ENCODE peak calls at places on chromosome 18, in seven cellular contexts. One of them, this sample, is unnamed.

GRCh38 chr18:22666411-22666940 is 248.8 kb upstream of the CTAGE1 start:
- DNase-seq in CD8-positive, alpha-beta T cell: no peak
- DNase-seq in tibial nerve: no peak
- DNase-seq in transverse colon: no peak
- DNase-seq in tibial artery: no peak
- DNase-seq in spleen: no peak
- DNase-seq in ovary: no peak
- DNase-seq in this sample: no peak

GRCh38 chr18:54127759-54128378 is 96.6 kb downstream of the MBD2 start:
- DNase-seq in CD8-positive, alpha-beta T cell: no peak
- DNase-seq in ovary: no peak
- DNase-seq in transverse colon: no peak
- DNase-seq in tibial nerve: no peak
- DNase-seq in tibial artery: no peak
- DNase-seq in spleen: no peak
- DNase-seq in this sample: no peak

GRCh38 chr18:36814994-36815393 is 13.8 kb downstream of the TPGS2 start:
- DNase-seq in ovary: no peak
- DNase-seq in spleen: no peak
- DNase-seq in tibial nerve: no peak
- DNase-seq in tibial artery: no peak
- DNase-seq in transverse colon: no peak
- DNase-seq in CD8-positive, alpha-beta T cell: no peak
- DNase-seq in this sample: no peak

GRCh38 chr18:52582061-52582460 is 242.1 kb downstream of the DCC start:
- DNase-seq in tibial artery: no peak
- DNase-seq in transverse colon: no peak
- DNase-seq in CD8-positive, alpha-beta T cell: no peak
- DNase-seq in tibial nerve: no peak
- DNase-seq in ovary: no peak
- DNase-seq in spleen: no peak
- DNase-seq in this sample: no peak

GRCh38 chr18:9898792-9899549 is 13.2 kb downstream of the TXNDC2 start:
- DNase-seq in CD8-positive, alpha-beta T cell: no peak
- DNase-seq in ovary: no peak
- DNase-seq in tibial artery: no peak
- DNase-seq in spleen: no peak
- DNase-seq in tibial nerve: no peak
- DNase-seq in transverse colon: no peak
- DNase-seq in this sample: no peak

GRCh38 chr18:50679656-50680055 is 119.8 kb downstream of the MAPK4 start:
- DNase-seq in tibial artery: peak; percentile 24
- DNase-seq in transverse colon: no peak
- DNase-seq in ovary: no peak
- DNase-seq in tibial nerve: no peak
- DNase-seq in spleen: peak; percentile 38
- DNase-seq in CD8-positive, alpha-beta T cell: no peak
- DNase-seq in this sample: no peak

GRCh38 chr18:50507120-50507590 is 52.7 kb upstream of the MAPK4 start:
- DNase-seq in transverse colon: peak; percentile 46
- DNase-seq in ovary: peak; percentile 30
- DNase-seq in tibial artery: no peak
- DNase-seq in CD8-positive, alpha-beta T cell: no peak
- DNase-seq in spleen: no peak
- DNase-seq in tibial nerve: no peak
- DNase-seq in this sample: no peak

GRCh38 chr18:69491576-69491975 is 90.9 kb downstream of the DOK6 start:
- DNase-seq in tibial artery: no peak
- DNase-seq in tibial nerve: no peak
- DNase-seq in ovary: no peak
- DNase-seq in spleen: no peak
- DNase-seq in CD8-positive, alpha-beta T cell: no peak
- DNase-seq in transverse colon: no peak
- DNase-seq in this sample: no peak

GRCh38 chr18:58213445-58213844 is 169.4 kb downstream of the NEDD4L start:
- DNase-seq in CD8-positive, alpha-beta T cell: no peak
- DNase-seq in spleen: no peak
- DNase-seq in ovary: no peak
- DNase-seq in tibial artery: no peak
- DNase-seq in tibial nerve: no peak
- DNase-seq in transverse colon: no peak
- DNase-seq in this sample: peak; percentile 21

GRCh38 chr18:74040459-74041332 is 106.9 kb downstream of the FBXO15 start:
- DNase-seq in CD8-positive, alpha-beta T cell: peak; percentile 39
- DNase-seq in tibial nerve: no peak
- DNase-seq in ovary: no peak
- DNase-seq in spleen: peak; percentile 84
- DNase-seq in transverse colon: peak; percentile 46
- DNase-seq in tibial artery: no peak
- DNase-seq in this sample: peak; percentile 39

GRCh38 chr18:27595121-27595848 is 410.2 kb upstream of the CHST9 start:
- DNase-seq in tibial nerve: no peak
- DNase-seq in tibial artery: no peak
- DNase-seq in transverse colon: no peak
- DNase-seq in ovary: no peak
- DNase-seq in spleen: no peak
- DNase-seq in CD8-positive, alpha-beta T cell: no peak
- DNase-seq in this sample: no peak

GRCh38 chr18:24958001-24958400 is 394.0 kb downstream of the ZNF521 start:
- DNase-seq in transverse colon: no peak
- DNase-seq in spleen: no peak
- DNase-seq in tibial nerve: no peak
- DNase-seq in ovary: no peak
- DNase-seq in CD8-positive, alpha-beta T cell: no peak
- DNase-seq in tibial artery: no peak
- DNase-seq in this sample: no peak

GRCh38 chr18:55380574-55380973 is 207.4 kb downstream of the TCF4 start:
- DNase-seq in tibial artery: no peak
- DNase-seq in transverse colon: no peak
- DNase-seq in CD8-positive, alpha-beta T cell: no peak
- DNase-seq in tibial nerve: no peak
- DNase-seq in spleen: no peak
- DNase-seq in ovary: no peak
- DNase-seq in this sample: no peak

GRCh38 chr18:48073231-48073930 is 142.9 kb upstream of the SMAD2 start:
- DNase-seq in tibial nerve: no peak
- DNase-seq in spleen: peak; percentile 72
- DNase-seq in transverse colon: no peak
- DNase-seq in ovary: no peak
- DNase-seq in tibial artery: peak; percentile 10
- DNase-seq in CD8-positive, alpha-beta T cell: no peak
- DNase-seq in this sample: no peak

GRCh38 chr18:48853588-48853987 is 97.2 kb downstream of the SMAD7 start:
- DNase-seq in tibial artery: no peak
- DNase-seq in ovary: no peak
- DNase-seq in CD8-positive, alpha-beta T cell: no peak
- DNase-seq in transverse colon: no peak
- DNase-seq in tibial nerve: no peak
- DNase-seq in spleen: no peak
- DNase-seq in this sample: no peak

GRCh38 chr18:6719914-6720692 is 9.4 kb upstream of the ARHGAP28 start:
- DNase-seq in ovary: no peak
- DNase-seq in spleen: no peak
- DNase-seq in tibial nerve: no peak
- DNase-seq in CD8-positive, alpha-beta T cell: no peak
- DNase-seq in tibial artery: no peak
- DNase-seq in transverse colon: no peak
- DNase-seq in this sample: no peak

DNA sequence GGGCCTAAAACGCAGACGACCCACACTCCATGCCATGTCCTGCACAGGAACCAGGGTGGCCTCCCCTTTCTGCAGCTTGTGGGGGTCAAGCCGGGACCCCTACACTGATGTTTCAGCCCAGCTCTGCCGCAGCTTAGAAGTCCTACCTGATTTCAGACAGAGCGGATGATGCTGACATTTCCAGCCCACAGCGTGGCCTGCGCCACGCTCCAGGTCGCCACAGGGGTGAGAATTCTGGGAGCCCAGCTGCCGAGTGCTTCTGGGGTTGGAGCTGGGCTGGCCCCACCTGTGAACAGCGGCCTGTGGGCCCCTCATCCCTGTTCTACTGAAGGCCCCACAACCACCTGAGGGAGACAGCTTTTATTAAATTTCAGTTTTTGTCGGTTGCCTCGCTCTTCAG is 77.2 kb downstream of the NFATC1 start:
- DNase-seq in transverse colon: no peak
- DNase-seq in ovary: no peak
- DNase-seq in tibial nerve: no peak
- DNase-seq in spleen: no peak
- DNase-seq in tibial artery: no peak
- DNase-seq in CD8-positive, alpha-beta T cell: no peak
- DNase-seq in this sample: no peak
- H3K9me3 ChIP-seq in transverse colon: no peaks in the 10 kb centered on the region
- H3K9me3 ChIP-seq in ovary: no peaks in the 10 kb centered on the region
- H3K9me3 ChIP-seq in tibial nerve: no peaks in the 10 kb centered on the region
- H3K9me3 ChIP-seq in spleen: no peaks in the 10 kb centered on the region
- H3K9me3 ChIP-seq in tibial artery: no peaks in the 10 kb centered on the region
- H3K9me3 ChIP-seq in CD8-positive, alpha-beta T cell: no peaks in the 10 kb centered on the region
- H3K9me3 ChIP-seq in this sample: no peaks in the 10 kb centered on the region

DNA sequence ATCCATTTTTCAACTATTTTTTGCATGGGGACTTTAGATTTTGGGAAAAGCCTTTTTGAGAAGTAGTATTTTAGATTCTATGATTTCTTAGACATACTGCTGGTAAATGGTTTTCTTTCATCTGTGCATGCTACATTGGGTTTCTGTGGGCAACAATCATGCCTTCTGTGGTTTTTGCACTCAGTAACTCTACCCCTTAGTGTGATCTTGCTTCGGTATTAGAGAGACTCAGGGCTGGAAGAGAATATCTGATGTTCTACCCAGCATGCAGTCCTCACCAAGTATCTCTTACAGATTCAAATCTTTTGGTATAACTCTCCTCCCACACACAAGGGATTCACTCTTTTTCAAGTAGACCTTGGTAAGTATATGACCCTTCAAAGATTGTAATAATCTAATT is 183.0 kb downstream of the PMAIP1 start:
- DNase-seq in spleen: no peak
- DNase-seq in transverse colon: no peak
- DNase-seq in ovary: no peak
- DNase-seq in tibial nerve: no peak
- DNase-seq in tibial artery: no peak
- DNase-seq in CD8-positive, alpha-beta T cell: no peak
- DNase-seq in this sample: no peak
- H3K36me3 ChIP-seq in spleen: no peaks in the 10 kb centered on the region
- H3K36me3 ChIP-seq in transverse colon: no peaks in the 10 kb centered on the region
- H3K36me3 ChIP-seq in ovary: no peaks in the 10 kb centered on the region
- H3K36me3 ChIP-seq in tibial nerve: no peaks in the 10 kb centered on the region
- H3K36me3 ChIP-seq in tibial artery: no peaks in the 10 kb centered on the region
- H3K36me3 ChIP-seq in CD8-positive, alpha-beta T cell: no peaks in the 10 kb centered on the region
- H3K36me3 ChIP-seq in this sample: no peaks in the 10 kb centered on the region

GRCh38 chr18:80023173-80023572 is 11.1 kb upstream of the RBFA start:
- DNase-seq in ovary: no peak
- DNase-seq in transverse colon: no peak
- DNase-seq in tibial artery: no peak
- DNase-seq in spleen: no peak
- DNase-seq in CD8-positive, alpha-beta T cell: no peak
- DNase-seq in tibial nerve: no peak
- DNase-seq in this sample: no peak
- H3K9me3 ChIP-seq in ovary: peaks cover 9% of the 10 kb centered on the region
- H3K9me3 ChIP-seq in transverse colon: peaks cover 87% of the 10 kb centered on the region
- H3K9me3 ChIP-seq in tibial artery: peaks cover 87% of the 10 kb centered on the region
- H3K9me3 ChIP-seq in spleen: peaks cover 94% of the 10 kb centered on the region
- H3K9me3 ChIP-seq in CD8-positive, alpha-beta T cell: peaks cover 53% of the 10 kb centered on the region
- H3K9me3 ChIP-seq in tibial nerve: peaks cover 78% of the 10 kb centered on the region
- H3K9me3 ChIP-seq in this sample: peaks cover 7% of the 10 kb centered on the region

DNA sequence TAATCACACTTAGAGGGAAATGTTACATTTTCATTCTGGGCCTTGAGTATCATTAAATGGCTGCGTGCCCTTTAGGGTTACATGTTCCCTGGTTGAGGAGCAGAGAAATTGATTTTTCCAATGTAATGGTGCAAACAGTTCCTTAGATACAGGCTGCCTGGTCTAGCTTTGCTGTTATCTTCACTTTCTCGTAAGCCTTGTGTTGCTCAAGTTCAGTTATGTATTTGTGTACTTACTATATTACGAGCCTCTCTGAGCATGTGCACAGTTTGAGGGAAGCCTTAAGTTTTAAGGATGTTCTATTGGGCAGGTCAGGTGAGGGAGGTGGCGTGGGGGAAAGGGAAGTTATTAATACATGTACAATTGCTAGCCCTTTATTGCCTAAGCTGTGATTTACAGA is 23.7 kb downstream of the CEP192 start:
- DNase-seq in ovary: no peak
- DNase-seq in CD8-positive, alpha-beta T cell: no peak
- DNase-seq in transverse colon: no peak
- DNase-seq in tibial artery: no peak
- DNase-seq in spleen: no peak
- DNase-seq in tibial nerve: no peak
- DNase-seq in this sample: no peak
- H3K36me3 ChIP-seq in ovary: no peaks in the 10 kb centered on the region
- H3K36me3 ChIP-seq in CD8-positive, alpha-beta T cell: peaks cover 35% of the 10 kb centered on the region
- H3K36me3 ChIP-seq in transverse colon: no peaks in the 10 kb centered on the region
- H3K36me3 ChIP-seq in tibial artery: peaks cover 61% of the 10 kb centered on the region
- H3K36me3 ChIP-seq in spleen: peaks cover 54% of the 10 kb centered on the region
- H3K36me3 ChIP-seq in tibial nerve: peaks cover 94% of the 10 kb centered on the region
- H3K36me3 ChIP-seq in this sample: peaks cover 22% of the 10 kb centered on the region

GRCh38 chr18:62736077-62736476 is 20.7 kb downstream of the PHLPP1 start:
- DNase-seq in ovary: no peak
- DNase-seq in tibial artery: no peak
- DNase-seq in CD8-positive, alpha-beta T cell: no peak
- DNase-seq in transverse colon: no peak
- DNase-seq in spleen: no peak
- DNase-seq in tibial nerve: no peak
- DNase-seq in this sample: no peak
- H3K9me3 ChIP-seq in ovary: no peaks in the 10 kb centered on the region
- H3K9me3 ChIP-seq in tibial artery: peaks cover 9% of the 10 kb centered on the region
- H3K9me3 ChIP-seq in CD8-positive, alpha-beta T cell: no peaks in the 10 kb centered on the region
- H3K9me3 ChIP-seq in transverse colon: no peaks in the 10 kb centered on the region
- H3K9me3 ChIP-seq in spleen: peaks cover 5% of the 10 kb centered on the region
- H3K9me3 ChIP-seq in tibial nerve: no peaks in the 10 kb centered on the region
- H3K9me3 ChIP-seq in this sample: no peaks in the 10 kb centered on the region

GRCh38 chr18:79705272-79705671 is 25.7 kb downstream of the CTDP1 start:
- DNase-seq in transverse colon: no peak
- DNase-seq in tibial artery: no peak
- DNase-seq in CD8-positive, alpha-beta T cell: no peak
- DNase-seq in ovary: no peak
- DNase-seq in tibial nerve: no peak
- DNase-seq in spleen: peak; percentile 58
- DNase-seq in this sample: no peak
- H3K36me3 ChIP-seq in transverse colon: no peaks in the 10 kb centered on the region
- H3K36me3 ChIP-seq in tibial artery: peaks cover 45% of the 10 kb centered on the region
- H3K36me3 ChIP-seq in CD8-positive, alpha-beta T cell: peaks cover 25% of the 10 kb centered on the region
- H3K36me3 ChIP-seq in ovary: no peaks in the 10 kb centered on the region
- H3K36me3 ChIP-seq in tibial nerve: peaks cover 88% of the 10 kb centered on the region
- H3K36me3 ChIP-seq in spleen: peaks cover 61% of the 10 kb centered on the region
- H3K36me3 ChIP-seq in this sample: peaks cover 46% of the 10 kb centered on the region

DNA sequence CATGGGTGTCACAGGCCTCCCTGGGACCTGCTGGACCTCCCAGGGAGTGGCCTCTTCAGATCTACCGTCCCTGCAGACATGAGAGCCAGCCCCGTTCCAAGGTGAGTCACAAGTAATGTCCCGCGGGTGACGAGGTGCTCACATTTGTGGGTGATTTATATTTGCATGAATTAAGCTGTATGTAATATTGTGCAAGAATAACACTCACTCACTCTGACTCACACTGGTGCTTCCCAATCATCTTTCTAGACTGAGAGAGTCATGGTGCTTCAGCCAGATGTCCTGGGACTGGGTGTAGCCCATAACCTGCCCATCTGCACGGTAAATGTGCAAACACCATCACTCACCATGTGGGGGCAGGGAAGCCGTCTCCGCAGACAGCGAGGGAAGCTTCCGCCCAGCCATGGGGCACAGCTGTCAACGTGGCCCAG is 347.5 kb upstream of the SALL3 start:
- DNase-seq in CD8-positive, alpha-beta T cell: no peak
- DNase-seq in transverse colon: no peak
- DNase-seq in ovary: no peak
- DNase-seq in spleen: no peak
- DNase-seq in tibial artery: peak; percentile 52
- DNase-seq in tibial nerve: no peak
- DNase-seq in this sample: no peak
- H3K9me3 ChIP-seq in CD8-positive, alpha-beta T cell: no peaks in the 10 kb centered on the region
- H3K9me3 ChIP-seq in transverse colon: no peaks in the 10 kb centered on the region
- H3K9me3 ChIP-seq in ovary: no peaks in the 10 kb centered on the region
- H3K9me3 ChIP-seq in spleen: no peaks in the 10 kb centered on the region
- H3K9me3 ChIP-seq in tibial artery: no peaks in the 10 kb centered on the region
- H3K9me3 ChIP-seq in tibial nerve: no peaks in the 10 kb centered on the region
- H3K9me3 ChIP-seq in this sample: no peaks in the 10 kb centered on the region

This sample was measured in CD4-positive, alpha-beta memory T cell.